ENCODE peak calls at places on chromosomes 4 and X, in nine cellular contexts. One of them, this sample, is unnamed.

GRCh38 chr4:173478136-173478860 is 51.7 kb downstream of the HAND2 start:
- DNase-seq in Panc1: no peak
- DNase-seq in left lung: no peak
- DNase-seq in ovary: no peak
- DNase-seq in GM12865: no peak
- DNase-seq in stomach: no peak
- DNase-seq in fibroblast of lung: peak
- DNase-seq in neural progenitor cell: no peak
- DNase-seq in OCI-LY7: no peak
- DNase-seq in this sample: no peak

GRCh38 chrX:13376857-13377441 is 57.1 kb upstream of the ATXN3L start:
- DNase-seq in OCI-LY7: no peak
- DNase-seq in Panc1: no peak
- DNase-seq in ovary: no peak
- DNase-seq in left lung: peak
- DNase-seq in neural progenitor cell: no peak
- DNase-seq in stomach: no peak
- DNase-seq in fibroblast of lung: peak
- DNase-seq in GM12865: peak
- DNase-seq in this sample: no peak

GRCh38 chrX:44705817-44706551 is 137.8 kb upstream of the DUSP21 start:
- DNase-seq in neural progenitor cell: no peak
- DNase-seq in OCI-LY7: no peak
- DNase-seq in fibroblast of lung: no peak
- DNase-seq in GM12865: no peak
- DNase-seq in Panc1: no peak
- DNase-seq in stomach: no peak
- DNase-seq in ovary: no peak
- DNase-seq in left lung: no peak
- DNase-seq in this sample: no peak

GRCh38 chrX:2385224-2385623 is 115.6 kb downstream of the DHRSX start:
- DNase-seq in OCI-LY7: no peak
- DNase-seq in ovary: no peak
- DNase-seq in Panc1: no peak
- DNase-seq in fibroblast of lung: peak
- DNase-seq in stomach: no peak
- DNase-seq in GM12865: no peak
- DNase-seq in neural progenitor cell: no peak
- DNase-seq in left lung: no peak
- DNase-seq in this sample: no peak

GRCh38 chr4:40349561-40350198 is 14.5 kb downstream of the CHRNA9 start:
- DNase-seq in stomach: no peak
- DNase-seq in fibroblast of lung: no peak
- DNase-seq in neural progenitor cell: no peak
- DNase-seq in OCI-LY7: peak
- DNase-seq in ovary: no peak
- DNase-seq in Panc1: no peak
- DNase-seq in GM12865: no peak
- DNase-seq in left lung: no peak
- DNase-seq in this sample: no peak

GRCh38 chr4:76571274-76571673 is 136.2 kb downstream of the SHROOM3 start:
- DNase-seq in fibroblast of lung: no peak
- DNase-seq in stomach: no peak
- DNase-seq in OCI-LY7: no peak
- DNase-seq in ovary: no peak
- DNase-seq in left lung: no peak
- DNase-seq in GM12865: no peak
- DNase-seq in neural progenitor cell: no peak
- DNase-seq in Panc1: no peak
- DNase-seq in this sample: no peak

GRCh38 chr4:18103876-18104275 is 82.3 kb upstream of the LCORL start:
- DNase-seq in left lung: no peak
- DNase-seq in neural progenitor cell: no peak
- DNase-seq in OCI-LY7: no peak
- DNase-seq in ovary: no peak
- DNase-seq in GM12865: no peak
- DNase-seq in stomach: no peak
- DNase-seq in fibroblast of lung: peak
- DNase-seq in Panc1: no peak
- DNase-seq in this sample: no peak

GRCh38 chrX:9110808-9111207 is 76.9 kb upstream of the FAM9B start:
- DNase-seq in GM12865: no peak
- DNase-seq in ovary: no peak
- DNase-seq in fibroblast of lung: no peak
- DNase-seq in OCI-LY7: no peak
- DNase-seq in neural progenitor cell: no peak
- DNase-seq in Panc1: no peak
- DNase-seq in left lung: no peak
- DNase-seq in stomach: no peak
- DNase-seq in this sample: no peak

GRCh38 chrX:134985479-134985878 is 5.3 kb upstream of the SMIM10 start:
- DNase-seq in Panc1: no peak
- DNase-seq in OCI-LY7: no peak
- DNase-seq in left lung: no peak
- DNase-seq in fibroblast of lung: no peak
- DNase-seq in stomach: no peak
- DNase-seq in neural progenitor cell: no peak
- DNase-seq in GM12865: no peak
- DNase-seq in ovary: no peak
- DNase-seq in this sample: no peak

GRCh38 chr4:101599620-101600019 is 190.9 kb upstream of the BANK1 start:
- DNase-seq in left lung: no peak
- DNase-seq in ovary: no peak
- DNase-seq in GM12865: no peak
- DNase-seq in OCI-LY7: no peak
- DNase-seq in fibroblast of lung: peak
- DNase-seq in neural progenitor cell: no peak
- DNase-seq in Panc1: no peak
- DNase-seq in stomach: no peak
- DNase-seq in this sample: no peak

GRCh38 chr4:48109413-48110263 is 24.4 kb downstream of the TXK start:
- DNase-seq in left lung: no peak
- DNase-seq in neural progenitor cell: peak
- DNase-seq in ovary: no peak
- DNase-seq in GM12865: peak
- DNase-seq in stomach: no peak
- DNase-seq in OCI-LY7: peak
- DNase-seq in fibroblast of lung: peak
- DNase-seq in Panc1: peak
- DNase-seq in this sample: peak

GRCh38 chr4:69524708-69525107 is 29.0 kb upstream of the UGT2B4 start:
- DNase-seq in fibroblast of lung: peak
- DNase-seq in left lung: no peak
- DNase-seq in OCI-LY7: no peak
- DNase-seq in Panc1: no peak
- DNase-seq in GM12865: no peak
- DNase-seq in stomach: no peak
- DNase-seq in neural progenitor cell: peak
- DNase-seq in ovary: no peak
- DNase-seq in this sample: no peak

GRCh38 chrX:137227164-137227563 is 193.4 kb upstream of the GPR101 start:
- DNase-seq in neural progenitor cell: no peak
- DNase-seq in Panc1: no peak
- DNase-seq in left lung: no peak
- DNase-seq in ovary: no peak
- DNase-seq in fibroblast of lung: no peak
- DNase-seq in GM12865: no peak
- DNase-seq in stomach: no peak
- DNase-seq in OCI-LY7: no peak
- DNase-seq in this sample: no peak

GRCh38 chr4:94410678-94411206 is 41.0 kb upstream of the PDLIM5 start:
- DNase-seq in fibroblast of lung: peak
- DNase-seq in neural progenitor cell: no peak
- DNase-seq in left lung: no peak
- DNase-seq in ovary: peak
- DNase-seq in stomach: no peak
- DNase-seq in Panc1: peak
- DNase-seq in OCI-LY7: no peak
- DNase-seq in GM12865: no peak
- DNase-seq in this sample: no peak

GRCh38 chr4:109315818-109316217 is 13.4 kb upstream of the COL25A1 start:
- DNase-seq in OCI-LY7: no peak
- DNase-seq in Panc1: no peak
- DNase-seq in left lung: no peak
- DNase-seq in stomach: no peak
- DNase-seq in GM12865: no peak
- DNase-seq in fibroblast of lung: no peak
- DNase-seq in ovary: no peak
- DNase-seq in neural progenitor cell: no peak
- DNase-seq in this sample: no peak
- TF ChIP-seq CTCF in OCI-LY7: peak
- TF ChIP-seq CTCF in Panc1: peak
- TF ChIP-seq CTCF in left lung: no peak
- TF ChIP-seq CTCF in stomach: no peak
- TF ChIP-seq CTCF in GM12865: no peak
- TF ChIP-seq CTCF in fibroblast of lung: peak
- TF ChIP-seq CTCF in ovary: no peak
- TF ChIP-seq CTCF in neural progenitor cell: no peak
- TF ChIP-seq CTCF in this sample: no peak

DNA sequence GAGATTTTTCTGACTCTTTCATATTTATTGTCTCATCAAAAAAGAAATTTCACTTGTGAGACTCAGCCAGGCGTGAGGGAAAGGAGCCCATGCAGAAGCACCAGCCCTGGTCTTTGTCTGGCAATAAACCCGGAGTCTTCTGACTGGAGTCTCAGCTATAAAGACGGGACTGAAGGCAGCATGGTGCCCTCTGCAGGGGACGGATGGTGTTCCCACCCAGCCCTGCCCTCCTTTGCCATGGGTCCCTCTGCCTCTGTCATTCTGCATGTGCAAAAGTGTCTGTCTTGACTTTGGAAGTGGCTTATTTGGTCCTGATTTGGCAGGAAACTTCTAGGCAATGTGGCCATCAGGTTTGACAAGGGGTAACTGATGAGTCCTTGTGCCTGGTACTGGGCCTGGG is 14.3 kb downstream of the ZNF185 start:
- DNase-seq in stomach: no peak
- DNase-seq in fibroblast of lung: no peak
- DNase-seq in neural progenitor cell: no peak
- DNase-seq in GM12865: peak
- DNase-seq in OCI-LY7: no peak
- DNase-seq in ovary: no peak
- DNase-seq in Panc1: no peak
- DNase-seq in left lung: no peak
- DNase-seq in this sample: no peak
- TF ChIP-seq CTCF in stomach: no peak
- TF ChIP-seq CTCF in fibroblast of lung: no peak
- TF ChIP-seq CTCF in neural progenitor cell: peak
- TF ChIP-seq CTCF in GM12865: no peak
- TF ChIP-seq CTCF in OCI-LY7: peak
- TF ChIP-seq CTCF in ovary: no peak
- TF ChIP-seq CTCF in Panc1: no peak
- TF ChIP-seq CTCF in left lung: no peak
- TF ChIP-seq CTCF in this sample: no peak

GRCh38 chr4:2469192-2469984 is 482 bp downstream of the RNF4 start:
- DNase-seq in ovary: peak
- DNase-seq in fibroblast of lung: peak
- DNase-seq in neural progenitor cell: peak
- DNase-seq in stomach: peak
- DNase-seq in GM12865: peak
- DNase-seq in OCI-LY7: peak
- DNase-seq in Panc1: no peak
- DNase-seq in left lung: peak
- DNase-seq in this sample: peak
- TF ChIP-seq CTCF in ovary: no peak
- TF ChIP-seq CTCF in fibroblast of lung: no peak
- TF ChIP-seq CTCF in neural progenitor cell: no peak
- TF ChIP-seq CTCF in stomach: no peak
- TF ChIP-seq CTCF in GM12865: no peak
- TF ChIP-seq CTCF in OCI-LY7: no peak
- TF ChIP-seq CTCF in Panc1: no peak
- TF ChIP-seq CTCF in left lung: no peak
- TF ChIP-seq CTCF in this sample: no peak

GRCh38 chrX:46383006-46383405 is 162.2 kb downstream of the ZNF674 start:
- DNase-seq in fibroblast of lung: no peak
- DNase-seq in ovary: no peak
- DNase-seq in GM12865: no peak
- DNase-seq in left lung: no peak
- DNase-seq in neural progenitor cell: no peak
- DNase-seq in stomach: no peak
- DNase-seq in Panc1: no peak
- DNase-seq in OCI-LY7: no peak
- DNase-seq in this sample: no peak

GRCh38 chrX:46381630-46382029 is 163.6 kb downstream of the ZNF674 start:
- DNase-seq in ovary: no peak
- DNase-seq in Panc1: no peak
- DNase-seq in GM12865: peak
- DNase-seq in left lung: no peak
- DNase-seq in OCI-LY7: peak
- DNase-seq in stomach: no peak
- DNase-seq in neural progenitor cell: peak
- DNase-seq in fibroblast of lung: no peak
- DNase-seq in this sample: no peak

GRCh38 chrX:46382595-46382994 is 162.6 kb downstream of the ZNF674 start:
- DNase-seq in GM12865: no peak
- DNase-seq in left lung: no peak
- DNase-seq in ovary: no peak
- DNase-seq in fibroblast of lung: no peak
- DNase-seq in OCI-LY7: no peak
- DNase-seq in Panc1: no peak
- DNase-seq in neural progenitor cell: no peak
- DNase-seq in stomach: no peak
- DNase-seq in this sample: no peak

DNA sequence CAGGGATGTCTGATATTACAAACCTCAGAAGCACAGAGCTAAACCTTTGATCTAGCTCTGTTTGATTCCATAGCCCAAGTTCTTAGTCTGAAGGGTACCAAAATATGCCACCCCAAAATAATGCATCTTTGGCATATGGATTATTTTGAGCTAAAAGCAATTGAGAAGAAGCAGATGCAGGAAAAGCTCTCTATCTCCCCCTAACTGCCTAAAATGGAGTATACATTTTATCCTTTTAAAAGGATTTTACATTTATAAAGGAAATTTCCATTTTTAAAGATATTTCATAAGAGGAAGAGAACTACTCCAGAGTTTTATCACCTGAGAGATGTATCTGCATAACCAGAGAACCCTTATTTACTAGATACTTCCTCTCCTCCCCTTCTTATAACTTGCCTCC is 158.7 kb downstream of the ZNF674 start:
- DNase-seq in OCI-LY7: peak
- DNase-seq in neural progenitor cell: no peak
- DNase-seq in ovary: no peak
- DNase-seq in stomach: no peak
- DNase-seq in GM12865: no peak
- DNase-seq in Panc1: no peak
- DNase-seq in fibroblast of lung: no peak
- DNase-seq in left lung: no peak
- DNase-seq in this sample: no peak
- TF ChIP-seq CTCF in OCI-LY7: peak
- TF ChIP-seq CTCF in neural progenitor cell: peak
- TF ChIP-seq CTCF in ovary: no peak
- TF ChIP-seq CTCF in stomach: no peak
- TF ChIP-seq CTCF in GM12865: peak
- TF ChIP-seq CTCF in Panc1: peak
- TF ChIP-seq CTCF in fibroblast of lung: peak
- TF ChIP-seq CTCF in left lung: peak
- TF ChIP-seq CTCF in this sample: no peak

This sample was measured in GM10248.